ENCODE peak calls at places on chromosomes 5 and 9, in nine cellular contexts. W, R, G, B, M, V, I, F and U are unnamed samples.

GRCh38 chr5:147051193-147051592 is 172.6 kb upstream of the PPP2R2B start:
- DNase-seq in I (no peak), F (no peak), B (no peak), G (no peak), M (no peak), W (no peak), V (peak; percentile 70), R (no peak), U (peak; percentile 33)

GRCh38 chr5:10936486-10936885 is 175.5 kb upstream of the DAP start:
- DNase-seq in W (no peak), G (no peak), V (no peak), R (no peak), M (no peak), B (no peak), I (no peak), F (no peak), U (no peak)

GRCh38 chr9:88310310-88310980 is 77.8 kb upstream of the SPIN1 start:
- DNase-seq in V (no peak), G (no peak), R (no peak), F (peak; percentile 28), M (no peak), I (no peak), W (no peak), B (no peak), U (peak; percentile 30)

GRCh38 chr5:16663848-16664247 is 47.1 kb upstream of the RETREG1 start:
- DNase-seq in W (no peak), F (no peak), B (no peak), G (no peak), V (no peak), M (no peak), I (no peak), R (no peak), U (no peak)

GRCh38 chr5:137752873-137753226 is 1.3 kb downstream of the HNRNPA0 start:
- DNase-seq in B (no peak), M (peak; percentile 21), G (no peak), V (no peak), I (no peak), F (no peak), R (no peak), W (no peak), U (peak; percentile 31)

GRCh38 chr9:133615101-133615896 is 6.1 kb upstream of the FAM163B start:
- DNase-seq in R (no peak), W (no peak), M (no peak), B (no peak), I (no peak), F (peak; percentile 26), V (no peak), G (no peak), U (no peak)

GRCh38 chr9:100689635-100690034 is 111.8 kb downstream of the CAVIN4 start:
- DNase-seq in B (no peak), V (no peak), I (no peak), R (no peak), M (no peak), W (no peak), F (no peak), G (no peak), U (no peak)

GRCh38 chr9:120783611-120784047 is 9.6 kb downstream of the FBXW2 start:
- DNase-seq in M (peak; percentile 62), I (no peak), R (no peak), W (no peak), B (no peak), V (peak; percentile 89), G (no peak), F (no peak), U (peak; percentile 27)

GRCh38 chr9:127742435-127743088 is 7.5 kb upstream of the TOR2A start:
- DNase-seq in G (no peak), F (peak; percentile 61), M (peak; percentile 78), V (peak; percentile 90), I (peak; percentile 90), R (no peak), B (no peak), W (no peak), U (no peak)

GRCh38 chr5:125835293-125836172 is 587.7 kb upstream of the GRAMD2B start:
- DNase-seq in G (no peak), F (no peak), V (peak; percentile 61), I (peak; percentile 49), R (no peak), M (peak; percentile 43), B (no peak), W (peak; percentile 36), U (peak; percentile 77)

GRCh38 chr9:72863456-72864094 is 89.3 kb downstream of the ALDH1A1 start:
- DNase-seq in V (no peak), I (no peak), W (no peak), F (no peak), R (no peak), G (no peak), M (peak; percentile 52), B (no peak), U (no peak)